ENCODE peak calls at places on chromosomes 7 and 10, in eight cellular contexts. M is naive thymus-derived CD8-positive, alpha-beta T cell; T is endothelial cell; Q is stimulated activated CD4-positive, alpha-beta T cell treated with anti-CD3 and anti-CD28 coated beads, Interleukin-2, amount 100 ng/mL, for 48 hours; N is Kasumi-1; A is GM04504; C is fibroblast of the conjunctiva; B is HT-29. K is an unnamed sample.

GRCh38 chr7:158814637-158815036 is 14.7 kb downstream of the ESYT2 start:
- DNase-seq in M (peak), T (no peak), Q (no peak), N (no peak), A (no peak), C (no peak), B (no peak), K (no peak)

GRCh38 chr7:106010331-106010730 is 47.3 kb downstream of the CDHR3 start:
- DNase-seq in M (no peak), T (no peak), Q (no peak), N (no peak), A (no peak), C (no peak), B (no peak), K (peak)

GRCh38 chr7:131654668-131655326 is 98.4 kb upstream of the PODXL start:
- DNase-seq in M (peak), T (peak), Q (peak), N (peak), A (peak), C (peak), B (peak), K (peak)

GRCh38 chr10:11887381-11888227 is 64.4 kb downstream of the PROSER2 start:
- DNase-seq in M (no peak), T (no peak), Q (no peak), N (no peak), A (no peak), C (no peak), B (no peak), K (no peak)

GRCh38 chr7:33903770-33904679 is 1.3 kb upstream of the BMPER start:
- DNase-seq in M (no peak), T (peak), Q (peak), N (no peak), A (no peak), C (peak), B (no peak), K (no peak)

GRCh38 chr10:61063035-61063434 is 119.0 kb upstream of the RHOBTB1 start:
- DNase-seq in M (no peak), T (no peak), Q (no peak), N (no peak), A (no peak), C (no peak), B (no peak), K (no peak)

GRCh38 chr10:130686680-130687300 is 550.6 kb downstream of the GLRX3 start:
- DNase-seq in M (no peak), T (no peak), Q (no peak), N (no peak), A (no peak), C (no peak), B (peak), K (peak)

GRCh38 chr7:54888067-54888735 is 129.2 kb upstream of the SEC61G start:
- DNase-seq in M (no peak), T (peak), Q (no peak), N (no peak), A (no peak), C (no peak), B (no peak), K (no peak)

GRCh38 chr10:13944901-13945300 is 358.1 kb downstream of the PRPF18 start:
- DNase-seq in M (no peak), T (no peak), Q (no peak), N (no peak), A (no peak), C (no peak), B (no peak), K (no peak)

GRCh38 chr10:24435374-24435773 is 226.4 kb downstream of the KIAA1217 start:
- DNase-seq in M (no peak), T (no peak), Q (no peak), N (no peak), A (peak), C (no peak), B (no peak), K (no peak)

GRCh38 chr10:123521556-123521955 is 144.6 kb upstream of the GPR26 start:
- DNase-seq in M (no peak), T (no peak), Q (no peak), N (no peak), A (no peak), C (no peak), B (no peak), K (no peak)

GRCh38 chr7:26658080-26658697 is 206.2 kb downstream of the SKAP2 start:
- DNase-seq in M (no peak), T (no peak), Q (no peak), N (no peak), A (no peak), C (no peak), B (no peak), K (no peak)

GRCh38 chr7:43307522-43307921 is 195.1 kb downstream of the HECW1 start:
- DNase-seq in M (no peak), T (no peak), Q (no peak), N (no peak), A (no peak), C (no peak), B (no peak), K (no peak)

GRCh38 chr7:150851497-150852370 is 583 bp upstream of the AOC1 start:
- DNase-seq in M (no peak), T (no peak), Q (no peak), N (no peak), A (no peak), C (no peak), B (no peak), K (no peak)

GRCh38 chr7:18873674-18874341 is 243.6 kb downstream of the TWIST1 start:
- DNase-seq in M (no peak), T (peak), Q (no peak), N (no peak), A (peak), C (peak), B (peak), K (no peak)

GRCh38 chr7:108347616-108348015 is 108.6 kb downstream of the NRCAM start:
- DNase-seq in M (no peak), T (peak), Q (no peak), N (peak), A (peak), C (peak), B (peak), K (no peak)